ENCODE peak calls at places on chromosomes 6 and 20, in ten cellular contexts. One of them, this sample, is unnamed.
A peak's percentile ranks its signal among the peaks of the same experiment; 100 is the strongest.

GRCh38 chr6:156781882-156782631 is 4.9 kb downstream of the ARID1B start:
- DNase-seq in CD8-positive, alpha-beta T cell: no peak
- DNase-seq in CD8-positive, alpha-beta memory T cell: no peak
- DNase-seq in uterus: no peak
- DNase-seq in testis: no peak
- DNase-seq in lower lobe of right lung: no peak
- DNase-seq in endodermal cell: no peak
- DNase-seq in GM23248: peak; percentile 50
- DNase-seq in ascending aorta: no peak
- DNase-seq in PC-3: no peak
- DNase-seq in this sample: no peak

GRCh38 chr6:157107915-157108651 is 215.2 kb downstream of the TMEM242 start:
- DNase-seq in CD8-positive, alpha-beta T cell: no peak
- DNase-seq in CD8-positive, alpha-beta memory T cell: no peak
- DNase-seq in uterus: no peak
- DNase-seq in testis: no peak
- DNase-seq in lower lobe of right lung: no peak
- DNase-seq in endodermal cell: no peak
- DNase-seq in GM23248: peak; percentile 97
- DNase-seq in ascending aorta: no peak
- DNase-seq in PC-3: peak; percentile 82
- DNase-seq in this sample: no peak

GRCh38 chr6:144285548-144285797 is 338 bp downstream of the UTRN start:
- DNase-seq in CD8-positive, alpha-beta T cell: no peak
- DNase-seq in CD8-positive, alpha-beta memory T cell: no peak
- DNase-seq in uterus: no peak
- DNase-seq in testis: no peak
- DNase-seq in lower lobe of right lung: peak; percentile 70
- DNase-seq in endodermal cell: no peak
- DNase-seq in GM23248: no peak
- DNase-seq in ascending aorta: no peak
- DNase-seq in PC-3: peak; percentile 14
- DNase-seq in this sample: no peak

GRCh38 chr6:14321992-14322772 is 204.6 kb downstream of the CD83 start:
- DNase-seq in CD8-positive, alpha-beta T cell: no peak
- DNase-seq in CD8-positive, alpha-beta memory T cell: no peak
- DNase-seq in uterus: no peak
- DNase-seq in testis: peak; percentile 50
- DNase-seq in lower lobe of right lung: no peak
- DNase-seq in endodermal cell: peak; percentile 81
- DNase-seq in GM23248: no peak
- DNase-seq in ascending aorta: no peak
- DNase-seq in PC-3: peak; percentile 34
- DNase-seq in this sample: no peak

GRCh38 chr6:105211831-105212230 is 32.0 kb upstream of the POPDC3 start:
- DNase-seq in CD8-positive, alpha-beta T cell: no peak
- DNase-seq in CD8-positive, alpha-beta memory T cell: no peak
- DNase-seq in uterus: no peak
- DNase-seq in testis: no peak
- DNase-seq in lower lobe of right lung: no peak
- DNase-seq in endodermal cell: no peak
- DNase-seq in GM23248: peak; percentile 65
- DNase-seq in ascending aorta: no peak
- DNase-seq in PC-3: peak; percentile 36
- DNase-seq in this sample: no peak

GRCh38 chr6:102907181-102907580 is 1513.7 kb downstream of the GRIK2 start:
- DNase-seq in CD8-positive, alpha-beta T cell: no peak
- DNase-seq in CD8-positive, alpha-beta memory T cell: no peak
- DNase-seq in uterus: no peak
- DNase-seq in testis: no peak
- DNase-seq in lower lobe of right lung: no peak
- DNase-seq in endodermal cell: peak; percentile 71
- DNase-seq in GM23248: no peak
- DNase-seq in ascending aorta: no peak
- DNase-seq in PC-3: no peak
- DNase-seq in this sample: peak; percentile 36

GRCh38 chr6:137494281-137494966 is at the start of gene OLIG3:
- DNase-seq in CD8-positive, alpha-beta T cell: peak; percentile 19
- DNase-seq in CD8-positive, alpha-beta memory T cell: no peak
- DNase-seq in uterus: no peak
- DNase-seq in testis: no peak
- DNase-seq in lower lobe of right lung: no peak
- DNase-seq in endodermal cell: peak; percentile 78
- DNase-seq in GM23248: no peak
- DNase-seq in ascending aorta: no peak
- DNase-seq in PC-3: no peak
- DNase-seq in this sample: no peak

GRCh38 chr6:151067684-151068596 is 171.8 kb upstream of the AKAP12 start:
- DNase-seq in CD8-positive, alpha-beta T cell: no peak
- DNase-seq in CD8-positive, alpha-beta memory T cell: no peak
- DNase-seq in uterus: peak; percentile 73
- DNase-seq in testis: no peak
- DNase-seq in lower lobe of right lung: no peak
- DNase-seq in endodermal cell: no peak
- DNase-seq in GM23248: peak; percentile 95
- DNase-seq in ascending aorta: peak; percentile 85
- DNase-seq in PC-3: peak; percentile 97
- DNase-seq in this sample: peak; percentile 87

DNA sequence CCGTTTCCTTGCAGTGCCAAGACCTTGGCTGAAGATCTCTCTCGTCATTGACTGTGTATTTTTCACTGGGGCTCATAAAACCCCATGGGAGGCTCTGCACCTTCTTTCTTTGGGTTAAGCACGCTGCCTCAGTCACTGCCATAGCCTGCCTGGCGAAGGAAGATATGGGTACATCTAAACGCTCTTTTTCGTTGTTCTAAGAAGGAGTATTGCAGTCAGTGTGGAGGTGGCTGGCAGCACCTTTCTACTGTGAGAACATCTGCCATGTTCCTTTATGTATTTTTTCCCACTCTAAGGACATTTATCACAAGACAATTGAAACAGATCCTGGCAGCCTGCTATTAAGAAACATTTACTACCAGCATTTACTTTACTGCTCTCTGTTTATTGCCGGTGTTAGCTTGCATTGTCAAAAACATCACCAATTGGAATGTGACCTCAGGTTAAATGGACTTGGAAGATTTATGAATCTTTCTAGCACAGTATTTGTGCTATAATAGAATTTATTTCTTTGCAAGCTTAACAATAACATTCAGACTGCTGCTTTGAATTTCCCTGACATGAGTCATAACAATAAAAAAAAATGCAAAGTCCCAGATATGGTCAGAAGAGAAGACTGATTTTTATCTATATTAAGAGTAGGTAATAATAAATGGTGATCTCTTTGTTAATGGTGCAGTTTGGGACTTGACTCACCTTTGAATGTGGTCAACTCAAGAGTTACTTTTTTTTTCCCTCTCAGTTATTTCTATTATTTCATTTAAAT is 62.2 kb upstream of the CLDN20 start:
- DNase-seq in CD8-positive, alpha-beta T cell: no peak
- DNase-seq in CD8-positive, alpha-beta memory T cell: no peak
- DNase-seq in uterus: no peak
- DNase-seq in testis: no peak
- DNase-seq in lower lobe of right lung: no peak
- DNase-seq in endodermal cell: no peak
- DNase-seq in GM23248: peak; percentile 62
- DNase-seq in ascending aorta: no peak
- DNase-seq in PC-3: peak; percentile 88
- DNase-seq in this sample: no peak
- H3K27ac ChIP-seq in CD8-positive, alpha-beta T cell: no peak overlapping the region
- H3K27ac ChIP-seq in CD8-positive, alpha-beta memory T cell: no peak overlapping the region
- H3K27ac ChIP-seq in uterus: no peak overlapping the region
- H3K27ac ChIP-seq in testis: no peak overlapping the region
- H3K27ac ChIP-seq in lower lobe of right lung: no peak overlapping the region
- H3K27ac ChIP-seq in endodermal cell: peak overlapping the region; percentile 30
- H3K27ac ChIP-seq in GM23248: no peak overlapping the region
- H3K27ac ChIP-seq in ascending aorta: peak overlapping the region; percentile 27
- H3K27ac ChIP-seq in PC-3: peak overlapping the region; percentile 93
- H3K27ac ChIP-seq in this sample: no peak overlapping the region

DNA sequence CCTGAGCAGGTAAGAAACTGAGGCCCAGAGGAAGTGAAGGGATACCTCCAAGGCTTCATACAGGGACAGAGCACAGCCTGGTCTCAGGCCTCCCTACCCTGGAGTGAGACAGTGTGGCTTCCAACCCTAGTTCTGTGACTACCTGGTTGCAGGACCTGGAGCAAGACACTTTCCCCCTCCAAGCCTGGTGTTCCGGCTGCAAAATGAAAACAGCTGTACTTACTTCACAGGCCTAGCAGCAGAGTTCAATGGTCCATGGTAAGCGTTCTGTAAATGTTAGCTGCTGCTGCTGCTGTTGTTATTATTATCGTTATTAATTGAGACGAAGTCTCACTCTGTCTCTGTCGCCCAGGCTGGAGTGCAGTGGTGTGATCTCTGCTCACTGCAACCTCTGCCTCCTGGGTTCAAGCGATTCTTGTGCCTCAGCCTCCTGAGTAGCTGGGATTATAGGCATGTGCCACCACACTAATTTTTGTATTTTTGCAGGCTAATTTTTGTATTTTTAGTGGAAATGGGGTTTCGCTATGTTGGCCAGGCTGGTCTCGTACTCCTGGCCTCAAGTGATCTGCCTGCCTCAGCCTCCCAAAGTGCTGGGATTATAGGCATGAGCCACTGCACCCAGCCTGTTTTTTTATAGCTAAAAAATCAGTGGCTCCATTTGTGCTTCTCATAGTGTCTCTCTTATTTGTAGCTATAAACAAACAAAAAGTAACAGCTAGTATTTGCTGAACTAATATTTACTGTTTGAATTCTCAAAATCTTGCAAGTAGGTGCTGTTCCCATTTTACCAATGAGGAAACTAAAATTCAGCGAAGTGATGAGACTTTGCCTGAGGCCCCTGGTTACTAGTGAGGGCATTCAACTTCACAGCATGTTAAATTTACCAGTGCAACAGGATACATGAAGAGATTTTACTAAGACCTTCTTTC is 41.9 kb downstream of the COX4I2 start:
- DNase-seq in CD8-positive, alpha-beta T cell: no peak
- DNase-seq in CD8-positive, alpha-beta memory T cell: no peak
- DNase-seq in uterus: no peak
- DNase-seq in testis: no peak
- DNase-seq in lower lobe of right lung: no peak
- DNase-seq in endodermal cell: no peak
- DNase-seq in GM23248: no peak
- DNase-seq in ascending aorta: no peak
- DNase-seq in PC-3: peak; percentile 4
- DNase-seq in this sample: peak; percentile 13
- H3K27ac ChIP-seq in CD8-positive, alpha-beta T cell: peak overlapping the region; percentile 11
- H3K27ac ChIP-seq in CD8-positive, alpha-beta memory T cell: peak overlapping the region; percentile 40
- H3K27ac ChIP-seq in uterus: no peak overlapping the region
- H3K27ac ChIP-seq in testis: peak overlapping the region; percentile 68
- H3K27ac ChIP-seq in lower lobe of right lung: peak overlapping the region; percentile 15
- H3K27ac ChIP-seq in endodermal cell: no peak overlapping the region
- H3K27ac ChIP-seq in GM23248: no peak overlapping the region
- H3K27ac ChIP-seq in ascending aorta: peak overlapping the region; percentile 89
- H3K27ac ChIP-seq in PC-3: no peak overlapping the region
- H3K27ac ChIP-seq in this sample: peak overlapping the region; percentile 71

DNA sequence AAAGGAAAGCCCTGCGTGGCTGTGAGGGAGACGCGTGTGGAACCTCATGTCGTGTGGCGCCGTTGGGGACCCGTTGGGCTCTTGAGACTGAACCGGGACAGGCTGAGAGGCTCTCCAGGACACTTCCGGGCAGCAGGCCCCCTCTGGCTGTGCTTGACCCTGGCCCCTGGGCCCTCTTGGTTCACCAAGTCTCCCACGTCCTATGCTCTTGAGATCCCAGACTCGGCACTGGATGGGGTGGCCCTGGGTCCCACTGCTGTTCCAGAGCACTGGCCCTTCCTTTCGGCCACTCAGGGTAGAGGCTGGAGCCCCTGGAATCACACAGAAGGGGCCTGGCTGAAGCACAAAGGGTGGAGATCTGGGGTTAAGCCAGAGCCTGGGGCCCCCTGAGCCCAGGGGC is 30.4 kb downstream of the NTSR1 start:
- DNase-seq in CD8-positive, alpha-beta T cell: no peak
- DNase-seq in CD8-positive, alpha-beta memory T cell: no peak
- DNase-seq in uterus: no peak
- DNase-seq in testis: no peak
- DNase-seq in lower lobe of right lung: no peak
- DNase-seq in endodermal cell: no peak
- DNase-seq in GM23248: no peak
- DNase-seq in ascending aorta: no peak
- DNase-seq in PC-3: no peak
- DNase-seq in this sample: peak; percentile 65
- H3K27ac ChIP-seq in CD8-positive, alpha-beta T cell: peak overlapping the region; percentile 72
- H3K27ac ChIP-seq in CD8-positive, alpha-beta memory T cell: peak overlapping the region; percentile 81
- H3K27ac ChIP-seq in uterus: no peak overlapping the region
- H3K27ac ChIP-seq in testis: no peak overlapping the region
- H3K27ac ChIP-seq in lower lobe of right lung: peak overlapping the region; percentile 79
- H3K27ac ChIP-seq in endodermal cell: no peak overlapping the region
- H3K27ac ChIP-seq in GM23248: peak overlapping the region; percentile 79
- H3K27ac ChIP-seq in ascending aorta: no peak overlapping the region
- H3K27ac ChIP-seq in PC-3: peak overlapping the region; percentile 98
- H3K27ac ChIP-seq in this sample: no peak overlapping the region

GRCh38 chr6:31559606-31559957 is 12.2 kb downstream of the NFKBIL1 start:
- DNase-seq in CD8-positive, alpha-beta T cell: no peak
- DNase-seq in CD8-positive, alpha-beta memory T cell: no peak
- DNase-seq in uterus: no peak
- DNase-seq in testis: no peak
- DNase-seq in lower lobe of right lung: no peak
- DNase-seq in endodermal cell: no peak
- DNase-seq in GM23248: no peak
- DNase-seq in ascending aorta: no peak
- DNase-seq in PC-3: no peak
- DNase-seq in this sample: no peak

GRCh38 chr6:31559958-31560696 is 12.0 kb upstream of the LTA start:
- DNase-seq in CD8-positive, alpha-beta T cell: peak; percentile 37
- DNase-seq in CD8-positive, alpha-beta memory T cell: peak; percentile 42
- DNase-seq in uterus: peak; percentile 75
- DNase-seq in testis: no peak
- DNase-seq in lower lobe of right lung: peak; percentile 68
- DNase-seq in endodermal cell: no peak
- DNase-seq in GM23248: peak; percentile 75
- DNase-seq in ascending aorta: peak; percentile 78
- DNase-seq in PC-3: peak; percentile 65
- DNase-seq in this sample: peak; percentile 89

GRCh38 chr6:31558318-31558625 is 10.9 kb downstream of the NFKBIL1 start:
- DNase-seq in CD8-positive, alpha-beta T cell: no peak
- DNase-seq in CD8-positive, alpha-beta memory T cell: no peak
- DNase-seq in uterus: no peak
- DNase-seq in testis: no peak
- DNase-seq in lower lobe of right lung: no peak
- DNase-seq in endodermal cell: no peak
- DNase-seq in GM23248: no peak
- DNase-seq in ascending aorta: no peak
- DNase-seq in PC-3: no peak
- DNase-seq in this sample: no peak

GRCh38 chr6:31557443-31558317 is 10.3 kb downstream of the NFKBIL1 start:
- DNase-seq in CD8-positive, alpha-beta T cell: no peak
- DNase-seq in CD8-positive, alpha-beta memory T cell: no peak
- DNase-seq in uterus: no peak
- DNase-seq in testis: no peak
- DNase-seq in lower lobe of right lung: no peak
- DNase-seq in endodermal cell: no peak
- DNase-seq in GM23248: no peak
- DNase-seq in ascending aorta: no peak
- DNase-seq in PC-3: no peak
- DNase-seq in this sample: peak; percentile 69

DNA sequence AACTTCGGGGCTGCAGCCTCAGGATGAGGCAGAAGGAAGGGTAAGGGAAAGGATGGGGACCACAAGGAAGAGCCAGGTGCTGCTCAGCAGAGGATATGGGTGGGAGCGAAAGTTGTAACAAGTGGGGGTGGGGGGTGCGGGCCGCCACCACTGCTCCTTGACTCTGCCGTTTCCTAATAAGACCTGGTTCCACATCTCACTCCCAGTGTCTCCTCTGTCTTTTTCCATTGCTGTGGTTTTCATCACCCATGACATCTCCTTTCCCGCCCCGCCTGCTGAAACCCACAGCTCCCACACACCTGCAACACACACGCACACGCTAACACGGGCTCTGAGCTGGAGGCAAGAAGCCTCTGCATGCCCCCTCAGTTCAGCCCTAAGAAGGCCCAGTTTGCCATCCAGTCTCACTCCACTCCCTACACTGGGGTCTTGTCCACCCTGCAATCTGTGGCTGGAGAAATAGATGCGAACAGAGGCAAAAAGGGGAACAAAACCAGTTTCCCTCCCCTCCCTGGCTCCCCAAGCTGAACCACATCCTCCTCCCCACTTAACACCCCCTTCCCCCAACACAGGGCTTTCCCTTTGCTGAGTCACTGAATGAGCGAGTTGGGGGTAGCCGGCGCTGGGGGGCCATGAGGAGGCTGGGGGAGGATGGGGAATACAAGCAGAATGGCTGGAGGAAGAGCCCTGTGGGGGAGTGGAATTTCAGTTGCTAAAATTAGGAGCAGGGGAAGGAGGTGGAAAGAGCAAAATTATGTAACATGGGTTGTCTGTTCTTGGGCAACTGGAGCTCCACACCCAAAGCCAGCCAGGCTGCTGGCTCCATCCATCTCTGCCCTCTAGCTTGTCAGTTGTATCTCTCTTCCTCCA is 11.5 kb downstream of the NFKBIL1 start:
- DNase-seq in CD8-positive, alpha-beta T cell: peak; percentile 62
- DNase-seq in CD8-positive, alpha-beta memory T cell: peak; percentile 63
- DNase-seq in uterus: peak; percentile 40
- DNase-seq in testis: no peak
- DNase-seq in lower lobe of right lung: peak; percentile 64
- DNase-seq in endodermal cell: no peak
- DNase-seq in GM23248: peak; percentile 44
- DNase-seq in ascending aorta: no peak
- DNase-seq in PC-3: no peak
- DNase-seq in this sample: peak; percentile 59
- H3K27ac ChIP-seq in CD8-positive, alpha-beta T cell: no peak overlapping the region
- H3K27ac ChIP-seq in CD8-positive, alpha-beta memory T cell: peak overlapping the region; percentile 18
- H3K27ac ChIP-seq in uterus: peak overlapping the region; percentile 51
- H3K27ac ChIP-seq in testis: no peak overlapping the region
- H3K27ac ChIP-seq in lower lobe of right lung: peak overlapping the region; percentile 75
- H3K27ac ChIP-seq in endodermal cell: no peak overlapping the region
- H3K27ac ChIP-seq in GM23248: peak overlapping the region; percentile 58
- H3K27ac ChIP-seq in ascending aorta: no peak overlapping the region
- H3K27ac ChIP-seq in PC-3: no peak overlapping the region
- H3K27ac ChIP-seq in this sample: peak overlapping the region; percentile 48